ENCODE peak calls at places on chromosomes 13 and 19, in six cellular contexts. W is CD8-positive, alpha-beta memory T cell; D is CD8-positive, alpha-beta T cell; T is spleen; N is effector memory CD4-positive, alpha-beta T cell; L is right atrium auricular region. R is an unnamed sample.

GRCh38 chr13:114054269-114054668 is 78.2 kb downstream of the RASA3 start:
- DNase-seq in W (no peak), D (peak; percentile 22), T (no peak), N (no peak), L (no peak), R (no peak)

GRCh38 chr13:98252931-98253470 is 75.9 kb upstream of the RNF113B start:
- DNase-seq in W (no peak), D (no peak), T (no peak), N (no peak), L (no peak), R (no peak)

GRCh38 chr13:109784590-109785140 is 1.7 kb downstream of the IRS2 start:
- DNase-seq in W (peak; percentile 34), D (peak; percentile 48), T (peak; percentile 94), N (peak; percentile 55), L (no peak), R (no peak)

GRCh38 chr19:40539070-40539469 is 37.6 kb upstream of the SHKBP1 start:
- DNase-seq in W (no peak), D (no peak), T (no peak), N (no peak), L (no peak), R (no peak)

GRCh38 chr13:86085890-86086289 is 286.7 kb upstream of the SLITRK6 start:
- DNase-seq in W (no peak), D (no peak), T (no peak), N (no peak), L (no peak), R (no peak)

GRCh38 chr19:6216996-6217751 is 62.6 kb downstream of the MLLT1 start:
- DNase-seq in W (no peak), D (no peak), T (peak; percentile 71), N (no peak), L (no peak), R (peak; percentile 76)

GRCh38 chr19:38417544-38418506 is 8.2 kb downstream of the RASGRP4 start:
- DNase-seq in W (peak; percentile 28), D (peak; percentile 35), T (peak; percentile 95), N (peak; percentile 42), L (peak; percentile 71), R (peak; percentile 96)

GRCh38 chr19:34096020-34096915 is 76.0 kb upstream of the LSM14A start:
- DNase-seq in W (no peak), D (no peak), T (no peak), N (no peak), L (no peak), R (no peak)

GRCh38 chr19:40560092-40560507 is 16.6 kb upstream of the SHKBP1 start:
- DNase-seq in W (no peak), D (no peak), T (no peak), N (no peak), L (no peak), R (peak; percentile 67)

GRCh38 chr19:19053508-19054314 is 10.1 kb upstream of the SLC25A42 start:
- DNase-seq in W (peak; percentile 64), D (peak; percentile 68), T (peak; percentile 86), N (peak; percentile 56), L (no peak), R (no peak)

GRCh38 chr13:24629320-24629719 is 50.9 kb upstream of the ATP12A start:
- DNase-seq in W (no peak), D (no peak), T (no peak), N (no peak), L (no peak), R (no peak)

GRCh38 chr19:1015782-1016646 is 4.9 kb downstream of the TMEM259 start:
- DNase-seq in W (no peak), D (no peak), T (no peak), N (no peak), L (no peak), R (no peak)

GRCh38 chr13:99617474-99618255 is 116.4 kb downstream of the TM9SF2 start:
- DNase-seq in W (no peak), D (peak; percentile 29), T (no peak), N (no peak), L (no peak), R (no peak)

GRCh38 chr13:44280461-44280860 is 93.2 kb upstream of the SERP2 start:
- DNase-seq in W (no peak), D (no peak), T (no peak), N (no peak), L (no peak), R (no peak)

GRCh38 chr13:45073809-45074208 is 46.5 kb upstream of the GTF2F2 start:
- DNase-seq in W (no peak), D (no peak), T (no peak), N (no peak), L (no peak), R (no peak)

GRCh38 chr13:74306496-74306895 is 172.3 kb upstream of the KLF12 start:
- DNase-seq in W (no peak), D (no peak), T (no peak), N (no peak), L (no peak), R (no peak)

GRCh38 chr13:28822161-28822560 is 2.0 kb downstream of the MTUS2 start:
- DNase-seq in W (no peak), D (no peak), T (no peak), N (no peak), L (no peak), R (no peak)

GRCh38 chr19:6023936-6024335 is 46.0 kb upstream of the RANBP3 start:
- DNase-seq in W (no peak), D (no peak), T (peak; percentile 43), N (no peak), L (no peak), R (peak; percentile 25)

GRCh38 chr13:110319774-110320509 is 12.9 kb downstream of the COL4A2 start:
- DNase-seq in W (no peak), D (no peak), T (no peak), N (no peak), L (peak; percentile 62), R (no peak)

GRCh38 chr13:49225358-49226042 is 5.4 kb downstream of the MLNR start:
- DNase-seq in W (no peak), D (no peak), T (no peak), N (no peak), L (no peak), R (no peak)

GRCh38 chr19:6467384-6467783 is 3.3 kb downstream of the CRB3 start:
- DNase-seq in W (no peak), D (no peak), T (no peak), N (no peak), L (no peak), R (no peak)

GRCh38 chr13:98796798-98797197 is 44.3 kb upstream of the SLC15A1 start:
- DNase-seq in W (no peak), D (no peak), T (no peak), N (no peak), L (no peak), R (no peak)

DNA sequence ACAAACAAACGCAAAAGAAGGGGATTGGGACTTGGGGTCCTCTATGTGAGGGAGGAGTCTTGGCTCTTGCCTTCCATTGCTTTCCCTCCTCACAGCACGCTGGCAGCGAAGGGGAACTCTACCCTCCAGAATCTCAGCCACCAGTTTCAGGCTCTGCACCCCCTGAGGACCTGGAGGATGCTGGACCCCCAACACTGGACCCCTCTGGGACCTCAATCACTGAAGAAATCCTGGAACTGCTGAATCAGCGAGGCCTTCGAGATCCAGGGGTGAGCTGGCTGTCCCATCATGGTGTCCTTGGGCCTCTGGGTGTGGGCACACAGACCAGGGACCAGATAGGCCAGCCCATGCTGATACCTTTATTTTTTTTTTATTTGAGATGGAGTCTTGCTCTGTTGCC is 9.6 kb downstream of the PLEKHG2 start:
- DNase-seq in W (no peak), D (no peak), T (peak; percentile 32), N (no peak), L (no peak), R (no peak)
- H3K36me3 ChIP-seq in W (peaks cover 6% of the 10 kb centered on the region), D (peaks cover 6% of the 10 kb centered on the region), T (peaks cover 35% of the 10 kb centered on the region), N (peaks cover 17% of the 10 kb centered on the region), L (peaks cover 48% of the 10 kb centered on the region), R (peaks cover 77% of the 10 kb centered on the region)

GRCh38 chr19:17504030-17504429 is 7.4 kb upstream of the PGLS start:
- DNase-seq in W (no peak), D (no peak), T (no peak), N (no peak), L (no peak), R (no peak)
- H3K27ac ChIP-seq in W (no peak overlapping the region), D (no peak overlapping the region), T (no peak overlapping the region), N (no peak overlapping the region), L (no peak overlapping the region), R (no peak overlapping the region)

DNA sequence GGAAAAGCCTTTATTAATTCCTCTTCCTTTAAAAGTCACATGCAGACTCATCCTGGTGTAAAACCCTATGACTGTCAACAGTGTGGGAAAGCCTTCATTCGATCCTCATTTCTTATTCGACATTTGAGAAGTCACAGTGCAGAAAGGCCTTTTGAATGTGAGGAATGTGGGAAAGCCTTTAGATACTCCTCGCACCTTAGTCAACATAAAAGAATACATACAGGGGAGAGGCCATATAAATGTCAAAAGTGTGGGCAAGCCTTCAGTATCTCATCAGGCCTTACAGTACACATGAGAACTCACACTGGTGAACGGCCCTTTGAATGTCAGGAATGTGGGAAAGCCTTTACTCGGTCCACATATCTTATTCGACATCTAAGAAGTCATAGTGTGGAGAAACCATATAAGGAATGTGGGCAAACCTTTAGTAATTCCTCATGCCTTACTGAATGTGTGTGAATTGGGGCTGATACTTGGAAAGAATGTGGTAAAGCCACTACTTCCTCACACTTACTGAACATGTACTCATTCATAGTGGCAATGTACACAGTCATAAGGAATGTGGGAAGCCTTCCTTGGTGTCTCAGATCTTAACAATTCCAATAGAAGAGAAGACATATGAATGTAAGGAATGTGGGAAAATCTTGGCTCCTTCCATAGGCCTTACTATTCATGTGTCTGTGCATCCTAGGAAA is 18.8 kb downstream of the ZNF559 start:
- DNase-seq in W (no peak), D (no peak), T (no peak), N (no peak), L (no peak), R (no peak)
- H3K9me3 ChIP-seq in W (peaks cover 73% of the 10 kb centered on the region), D (peaks cover 55% of the 10 kb centered on the region), T (peaks cover 100% of the 10 kb centered on the region), N (peaks cover 79% of the 10 kb centered on the region), L (peaks cover 49% of the 10 kb centered on the region), R (peaks cover 100% of the 10 kb centered on the region)

DNA sequence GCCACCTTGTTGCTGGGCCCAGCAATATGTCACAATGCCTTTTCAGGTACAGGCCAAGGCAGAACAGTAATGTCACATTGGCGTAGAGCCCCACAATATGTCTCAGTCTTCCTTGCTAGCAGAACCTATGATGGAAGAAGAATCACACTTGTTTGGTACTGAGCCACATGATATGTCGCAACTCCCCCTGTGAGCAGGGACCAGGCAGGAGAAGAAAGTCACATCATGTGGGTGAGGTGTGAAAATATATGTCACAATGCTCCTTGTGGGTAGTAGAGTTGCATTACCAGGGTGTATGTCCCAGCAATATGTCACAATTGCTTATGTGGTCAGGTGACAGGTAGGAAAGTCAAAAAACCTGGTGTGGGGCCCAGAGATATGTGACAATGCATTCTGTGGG is 7.1 kb upstream of the ZNF91 start:
- DNase-seq in W (no peak), D (no peak), T (no peak), N (no peak), L (no peak), R (no peak)
- H3K36me3 ChIP-seq in W (no peaks in the 10 kb centered on the region), D (no peaks in the 10 kb centered on the region), T (no peaks in the 10 kb centered on the region), N (no peaks in the 10 kb centered on the region), L (no peaks in the 10 kb centered on the region), R (no peaks in the 10 kb centered on the region)